ENCODE peak calls at places on chromosomes 4 and X, in four cellular contexts. One of them, this sample, is unnamed.

GRCh38 chr4:185011408-185011807 is 6.9 kb upstream of the HELT start:
- DNase-seq in H1: peak; percentile 74
- DNase-seq in K562: peak; percentile 37
- DNase-seq in HepG2: peak; percentile 14
- DNase-seq in this sample: peak; percentile 4

GRCh38 chrX:72306851-72307645 is 1.3 kb upstream of the CITED1 start:
- DNase-seq in K562: peak; percentile 45
- DNase-seq in HepG2: peak; percentile 17
- DNase-seq in H1: no peak
- DNase-seq in this sample: peak; percentile 22

GRCh38 chr4:93764647-93765246 is 63.8 kb upstream of the ATOH1 start:
- DNase-seq in H1: no peak
- DNase-seq in HepG2: peak; percentile 18
- DNase-seq in K562: peak; percentile 24
- DNase-seq in this sample: peak; percentile 40

GRCh38 chrX:154540897-154541535 is 5.6 kb downstream of the G6PD start:
- DNase-seq in H1: no peak
- DNase-seq in HepG2: peak; percentile 89
- DNase-seq in K562: no peak
- DNase-seq in this sample: no peak

GRCh38 chrX:31038585-31039326 is 33.1 kb downstream of the FTHL17 start:
- DNase-seq in K562: peak; percentile 10
- DNase-seq in HepG2: peak; percentile 16
- DNase-seq in H1: peak; percentile 40
- DNase-seq in this sample: no peak

GRCh38 chr4:21476753-21477152 is 471.8 kb downstream of the KCNIP4 start:
- DNase-seq in HepG2: peak; percentile 2
- DNase-seq in K562: no peak
- DNase-seq in H1: peak; percentile 70
- DNase-seq in this sample: no peak

GRCh38 chr4:146246381-146246780 is 32.0 kb downstream of the REELD1 start:
- DNase-seq in K562: no peak
- DNase-seq in H1: no peak
- DNase-seq in HepG2: no peak
- DNase-seq in this sample: no peak

GRCh38 chrX:125203379-125203736 is 116.3 kb upstream of the TEX13C start:
- DNase-seq in K562: no peak
- DNase-seq in HepG2: no peak
- DNase-seq in H1: peak; percentile 61
- DNase-seq in this sample: no peak

GRCh38 chr4:169071781-169072180 is 61.7 kb upstream of the CBR4 start:
- DNase-seq in K562: no peak
- DNase-seq in H1: no peak
- DNase-seq in HepG2: no peak
- DNase-seq in this sample: no peak

GRCh38 chr4:88285235-88285505 is 809 bp upstream of the PPM1K start:
- DNase-seq in H1: no peak
- DNase-seq in HepG2: no peak
- DNase-seq in K562: no peak
- DNase-seq in this sample: no peak

GRCh38 chr4:108744307-108744706 is 18.5 kb downstream of the ETNPPL start:
- DNase-seq in H1: no peak
- DNase-seq in K562: no peak
- DNase-seq in HepG2: peak; percentile 41
- DNase-seq in this sample: no peak

GRCh38 chr4:138910201-138910913 is 105.2 kb upstream of the NOCT start:
- DNase-seq in HepG2: no peak
- DNase-seq in H1: no peak
- DNase-seq in K562: peak; percentile 20
- DNase-seq in this sample: no peak

GRCh38 chrX:72620550-72621145 is 48.0 kb upstream of the HDAC8 start:
- DNase-seq in K562: peak; percentile 23
- DNase-seq in HepG2: peak; percentile 2
- DNase-seq in H1: no peak
- DNase-seq in this sample: peak; percentile 74

GRCh38 chr4:148062301-148062950 is 330.5 kb downstream of the ARHGAP10 start:
- DNase-seq in HepG2: no peak
- DNase-seq in K562: no peak
- DNase-seq in H1: no peak
- DNase-seq in this sample: no peak

GRCh38 chrX:3143043-3143799 is 102.0 kb downstream of the ARSF start:
- DNase-seq in HepG2: peak; percentile 0
- DNase-seq in H1: no peak
- DNase-seq in K562: no peak
- DNase-seq in this sample: peak; percentile 48

GRCh38 chr4:146245899-146246298 is 31.6 kb downstream of the REELD1 start:
- DNase-seq in HepG2: no peak
- DNase-seq in K562: no peak
- DNase-seq in H1: no peak
- DNase-seq in this sample: no peak

GRCh38 chr4:100869266-100869665 is 351.4 kb upstream of the EMCN start:
- DNase-seq in HepG2: no peak
- DNase-seq in H1: no peak
- DNase-seq in K562: no peak
- DNase-seq in this sample: no peak

GRCh38 chrX:115972717-115973116 is 197.8 kb upstream of the AGTR2 start:
- DNase-seq in HepG2: no peak
- DNase-seq in K562: no peak
- DNase-seq in H1: no peak
- DNase-seq in this sample: no peak

GRCh38 chr4:8270418-8270771 is 841 bp downstream of the HTRA3 start:
- DNase-seq in K562: no peak
- DNase-seq in H1: no peak
- DNase-seq in HepG2: no peak
- DNase-seq in this sample: no peak

GRCh38 chr4:8270912-8271815 is 1.6 kb downstream of the HTRA3 start:
- DNase-seq in H1: no peak
- DNase-seq in K562: no peak
- DNase-seq in HepG2: no peak
- DNase-seq in this sample: no peak

GRCh38 chr4:8268211-8268610 is 1.3 kb upstream of the HTRA3 start:
- DNase-seq in HepG2: no peak
- DNase-seq in H1: no peak
- DNase-seq in K562: no peak
- DNase-seq in this sample: no peak

GRCh38 chr4:8268901-8269534 is 536 bp upstream of the HTRA3 start:
- DNase-seq in HepG2: no peak
- DNase-seq in K562: no peak
- DNase-seq in H1: no peak
- DNase-seq in this sample: no peak

DNA sequence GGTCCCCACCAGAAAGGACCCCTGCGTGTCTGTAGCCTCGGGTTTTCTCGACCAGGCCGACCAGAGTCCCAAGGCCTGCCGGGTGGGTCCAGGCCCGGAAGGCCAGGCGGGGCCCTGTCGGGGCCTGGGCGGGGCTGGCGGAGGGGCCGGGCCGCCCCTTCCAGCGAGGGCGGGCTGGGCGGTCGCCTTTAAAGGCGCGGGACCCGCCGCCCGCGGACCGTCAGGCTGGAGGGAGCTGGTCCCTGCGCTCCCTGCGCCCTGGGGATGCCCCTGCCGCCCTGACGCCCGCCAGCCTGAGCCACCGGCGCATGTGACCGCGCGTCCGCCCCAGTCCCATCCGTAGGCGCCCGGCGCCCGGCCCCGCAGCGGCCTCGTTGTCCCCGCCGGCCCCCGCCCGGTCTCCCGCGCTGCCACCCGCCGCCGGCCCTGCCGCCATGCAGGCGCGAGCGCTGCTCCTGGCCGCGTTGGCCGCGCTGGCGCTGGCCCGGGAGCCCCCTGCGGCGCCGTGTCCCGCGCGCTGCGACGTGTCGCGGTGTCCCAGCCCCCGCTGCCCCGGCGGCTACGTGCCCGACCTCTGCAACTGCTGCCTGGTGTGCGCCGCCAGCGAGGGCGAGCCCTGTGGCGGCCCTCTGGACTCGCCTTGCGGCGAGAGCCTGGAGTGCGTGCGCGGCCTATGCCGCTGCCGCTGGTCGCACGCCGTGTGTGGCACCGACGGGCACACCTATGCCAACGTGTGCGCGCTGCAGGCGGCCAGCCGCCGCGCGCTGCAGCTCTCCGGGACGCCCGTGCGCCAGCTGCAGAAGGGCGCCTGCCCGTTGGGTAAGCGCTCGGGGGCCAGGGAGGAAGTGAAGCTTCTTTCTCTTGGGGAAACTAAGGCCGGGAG is at the start of gene HTRA3:
- DNase-seq in HepG2: no peak
- DNase-seq in H1: peak; percentile 73
- DNase-seq in K562: no peak
- DNase-seq in this sample: no peak
- TF ChIP-seq EZH2 in HepG2: no peak
- TF ChIP-seq EZH2 in H1: peak; percentile 56
- TF ChIP-seq EZH2 in K562: no peak
- TF ChIP-seq EZH2 in this sample: no peak

DNA sequence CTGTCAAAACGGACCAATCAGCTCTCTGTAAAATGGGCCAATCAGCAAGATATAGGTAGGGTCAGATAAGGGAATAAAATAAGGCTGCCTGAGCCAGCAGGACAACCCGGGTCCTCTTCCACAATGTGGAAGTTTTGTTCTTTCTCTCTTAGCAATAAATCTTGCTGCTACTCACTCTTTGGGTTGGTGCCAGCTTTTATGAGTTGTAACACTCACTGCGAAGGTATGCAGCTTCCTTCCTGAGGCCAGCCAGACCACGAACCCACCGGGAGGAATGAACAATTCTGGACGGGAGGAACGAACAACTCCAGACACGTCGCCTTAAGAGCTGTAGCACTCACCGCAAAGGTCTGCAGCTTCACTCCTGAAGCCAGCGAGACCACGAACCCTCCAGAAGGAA is 287.8 kb downstream of the RAPGEF2 start:
- DNase-seq in K562: no peak
- DNase-seq in H1: no peak
- DNase-seq in HepG2: peak; percentile 48
- DNase-seq in this sample: peak; percentile 63
- TF ChIP-seq FOSL1 in K562: no peak
- TF ChIP-seq FOSL1 in H1: no peak
- TF ChIP-seq FOSL1 in HepG2: no peak
- TF ChIP-seq FOSL1 in this sample: peak; percentile 65

DNA sequence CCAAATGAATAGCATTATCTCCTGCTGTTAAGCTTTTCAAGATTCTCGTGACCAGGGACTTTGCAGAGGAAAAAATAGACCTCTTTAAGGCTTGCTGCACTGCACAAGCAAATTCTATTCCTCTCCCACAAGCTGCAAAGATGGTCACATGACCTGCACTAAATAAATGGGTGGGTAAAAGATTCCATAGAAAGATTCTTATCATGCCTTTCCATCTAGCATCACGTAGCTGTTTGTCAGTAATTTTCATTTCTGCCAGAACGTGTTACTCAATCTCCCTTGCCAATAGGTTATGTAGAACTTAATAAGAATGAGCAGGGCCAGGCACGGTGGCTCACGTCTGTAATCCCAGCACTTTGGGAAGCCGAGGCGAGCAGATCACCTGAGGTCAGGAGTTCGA is 57.9 kb upstream of the USP9X start:
- DNase-seq in K562: no peak
- DNase-seq in HepG2: no peak
- DNase-seq in H1: no peak
- DNase-seq in this sample: no peak
- TF ChIP-seq RAD21 in K562: no peak
- TF ChIP-seq RAD21 in HepG2: no peak
- TF ChIP-seq RAD21 in H1: no peak
- TF ChIP-seq RAD21 in this sample: no peak

GRCh38 chr4:42151568-42152506 is 618 bp downstream of the BEND4 start:
- DNase-seq in HepG2: no peak
- DNase-seq in H1: peak; percentile 89
- DNase-seq in K562: no peak
- DNase-seq in this sample: no peak
- TF ChIP-seq EZH2 in HepG2: no peak
- TF ChIP-seq EZH2 in H1: peak; percentile 42
- TF ChIP-seq EZH2 in K562: no peak
- TF ChIP-seq EZH2 in this sample: no peak